ENCODE peak calls at places on chromosomes 5 and 9, in ten cellular contexts. G is transverse colon, H is HCT116, S is Peyer's patch, R is spleen, X is uterus, A is upper lobe of left lung, Y is stomach, P is IMR-90, F is breast epithelium. O is an unnamed sample. For H3K36me3, the result is how much of the 10 kb centered on the place peaks cover.

GRCh38 chr9:27560457-27560856 is 12.8 kb downstream of the C9orf72 start:
- DNase-seq in G (no peak), H (no peak), S (no peak), R (no peak), X (no peak), A (no peak), Y (no peak), P (no peak), F (no peak), O (no peak)

GRCh38 chr9:134031071-134031470 is 5.8 kb downstream of the BRD3OS start:
- DNase-seq in G (no peak), H (no peak), S (no peak), R (peak), X (no peak), A (peak), Y (no peak), P (no peak), F (no peak), O (no peak)

GRCh38 chr9:94086468-94086867 is 2.2 kb downstream of the PTPDC1 start:
- DNase-seq in G (no peak), H (peak), S (no peak), R (no peak), X (no peak), A (no peak), Y (no peak), P (peak), F (no peak), O (no peak)

GRCh38 chr9:17018001-17018491 is 116.8 kb upstream of the CNTLN start:
- DNase-seq in G (no peak), H (no peak), S (no peak), R (no peak), X (no peak), A (peak), Y (no peak), P (peak), F (no peak), O (peak)

GRCh38 chr5:170397059-170397458 is 7.9 kb upstream of the KCNMB1 start:
- DNase-seq in G (no peak), H (no peak), S (no peak), R (no peak), X (no peak), A (no peak), Y (no peak), P (no peak), F (no peak), O (no peak)

GRCh38 chr5:89929173-89929572 is 480.4 kb downstream of the CETN3 start:
- DNase-seq in G (no peak), H (peak), S (no peak), R (no peak), X (no peak), A (no peak), Y (no peak), P (no peak), F (no peak), O (no peak)

GRCh38 chr9:18921677-18922076 is 111.3 kb downstream of the SAXO1 start:
- DNase-seq in G (no peak), H (no peak), S (no peak), R (no peak), X (no peak), A (no peak), Y (no peak), P (peak), F (no peak), O (no peak)

GRCh38 chr5:95713960-95714710 is 17.0 kb upstream of the RHOBTB3 start:
- DNase-seq in G (no peak), H (no peak), S (no peak), R (no peak), X (no peak), A (no peak), Y (no peak), P (no peak), F (no peak), O (no peak)

GRCh38 chr5:170161069-170161468 is 55.4 kb downstream of the FOXI1 start:
- DNase-seq in G (no peak), H (no peak), S (no peak), R (no peak), X (no peak), A (no peak), Y (no peak), P (no peak), F (no peak), O (no peak)

GRCh38 chr9:129006328-129007034 is 21.6 kb downstream of the SH3GLB2 start:
- DNase-seq in G (peak), H (peak), S (no peak), R (no peak), X (peak), A (peak), Y (peak), P (peak), F (peak), O (peak)

GRCh38 chr9:129008469-129008965 is 19.6 kb downstream of the SH3GLB2 start:
- DNase-seq in G (no peak), H (no peak), S (no peak), R (no peak), X (no peak), A (no peak), Y (no peak), P (no peak), F (no peak), O (no peak)

GRCh38 chr9:129007766-129008468 is 20.2 kb downstream of the SH3GLB2 start:
- DNase-seq in G (no peak), H (no peak), S (no peak), R (no peak), X (no peak), A (peak), Y (no peak), P (no peak), F (no peak), O (no peak)

GRCh38 chr9:129005336-129005997 is 22.7 kb downstream of the SH3GLB2 start:
- DNase-seq in G (no peak), H (no peak), S (peak), R (no peak), X (no peak), A (no peak), Y (no peak), P (no peak), F (no peak), O (no peak)

GRCh38 chr9:129007035-129007765 is 20.9 kb downstream of the SH3GLB2 start:
- DNase-seq in G (no peak), H (no peak), S (no peak), R (no peak), X (peak), A (no peak), Y (no peak), P (no peak), F (no peak), O (peak)
- H3K36me3 ChIP-seq in G (under half), H (under half), S (under half), R (half or more), X (under half), A (half or more), Y (half or more), P (under half), F (under half), O (under half)

DNA sequence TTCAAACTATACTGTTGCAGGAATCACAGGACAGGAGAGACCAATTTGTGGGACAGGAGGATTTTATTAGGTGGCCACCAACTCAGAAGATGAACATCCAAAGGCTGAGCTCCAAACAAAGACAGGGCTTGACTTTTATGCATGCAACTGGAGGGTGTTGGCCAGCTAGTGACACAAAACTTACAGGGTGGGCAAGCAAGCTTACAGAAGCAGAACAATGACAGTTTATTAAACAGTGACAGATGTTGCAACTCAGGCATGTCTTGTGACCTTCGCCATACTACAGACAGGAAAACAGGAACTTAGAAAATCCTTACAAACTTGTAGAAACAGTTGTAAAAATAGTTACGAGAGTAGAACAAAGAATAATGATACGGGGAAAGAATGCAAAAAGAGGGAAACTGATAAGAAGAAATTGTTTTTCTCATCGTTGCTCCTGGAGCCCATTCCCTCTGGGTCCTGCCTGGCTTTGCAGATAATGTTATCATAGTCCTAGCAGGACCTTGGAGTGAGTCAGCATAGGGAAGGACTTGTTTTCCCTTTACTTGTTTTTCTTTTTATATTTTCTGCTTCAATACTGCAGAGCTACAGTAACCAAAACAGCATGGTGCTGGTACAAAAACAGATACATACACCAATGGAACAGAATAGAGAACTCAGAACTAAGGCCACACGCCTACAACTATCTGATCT is 2083.0 kb upstream of the ACO1 start:
- DNase-seq in G (no peak), H (no peak), S (no peak), R (no peak), X (no peak), A (no peak), Y (no peak), P (no peak), F (no peak), O (peak)
- TF ChIP-seq POLR2A in G (no peak), H (no peak), S (no peak), R (no peak), X (no peak), A (no peak), Y (no peak), P (no peak), F (no peak), O (no peak)

GRCh38 chr9:135817951-135818717 is 89.2 kb downstream of the CAMSAP1 start:
- DNase-seq in G (no peak), H (no peak), S (no peak), R (peak), X (no peak), A (no peak), Y (no peak), P (no peak), F (peak), O (no peak)
- H3K36me3 ChIP-seq in G (under half), H (under half), S (under half), R (half or more), X (under half), A (half or more), Y (half or more), P (half or more), F (under half), O (under half)

DNA sequence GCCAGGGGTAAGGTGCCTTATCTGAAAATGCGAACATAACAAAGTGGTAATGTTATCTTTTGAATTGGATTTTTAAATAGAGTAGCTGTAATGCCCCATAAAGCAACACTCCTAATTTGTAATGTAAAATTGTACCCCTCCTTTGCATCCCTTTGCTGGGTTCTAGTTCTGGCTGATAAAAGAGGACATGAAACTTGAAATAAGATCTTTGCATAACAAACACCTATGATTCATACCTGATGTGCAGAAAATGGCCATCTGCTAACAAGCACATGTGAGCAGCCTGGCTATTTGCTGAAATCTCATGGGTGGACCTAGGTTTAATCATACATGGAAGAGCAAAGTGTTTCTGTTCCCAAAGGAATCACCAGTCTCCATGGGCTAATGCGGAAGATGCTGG is 585.0 kb downstream of the TLE4 start:
- DNase-seq in G (no peak), H (no peak), S (no peak), R (no peak), X (no peak), A (no peak), Y (no peak), P (peak), F (no peak), O (no peak)
- TF ChIP-seq POLR2A in G (no peak), H (no peak), S (no peak), R (no peak), X (no peak), A (no peak), Y (no peak), P (no peak), F (no peak), O (no peak)

DNA sequence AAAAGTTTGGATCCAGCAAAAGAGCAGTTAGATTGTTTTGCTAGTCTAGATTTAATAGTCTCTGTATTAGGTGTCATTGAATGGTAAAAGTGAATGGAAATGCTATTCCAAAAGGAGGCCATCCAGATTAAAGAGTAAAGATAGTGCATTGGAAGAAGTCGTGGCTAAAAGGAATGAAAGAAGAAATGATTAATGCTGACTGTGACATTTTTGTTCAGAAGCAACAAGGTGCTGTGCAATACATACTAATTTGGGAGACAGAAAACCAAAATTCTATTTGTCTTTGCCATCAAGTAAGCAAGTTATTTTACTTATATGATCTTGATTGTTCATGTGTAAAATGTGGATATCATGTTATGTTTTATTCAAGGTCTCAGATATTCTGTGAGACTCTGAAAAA is 85.1 kb downstream of the GPBP1 start:
- DNase-seq in G (no peak), H (no peak), S (no peak), R (no peak), X (no peak), A (no peak), Y (no peak), P (no peak), F (no peak), O (no peak)
- H3K36me3 ChIP-seq in G (under half), H (under half), S (under half), R (under half), X (under half), A (under half), Y (under half), P (under half), F (under half), O (under half)

GRCh38 chr9:5626727-5627634 is 1.9 kb upstream of the RIC1 start:
- DNase-seq in G (peak), H (no peak), S (no peak), R (no peak), X (peak), A (no peak), Y (no peak), P (peak), F (no peak), O (peak)
- TF ChIP-seq POLR2A in G (peak), H (no peak), S (no peak), R (no peak), X (no peak), A (no peak), Y (no peak), P (no peak), F (no peak), O (no peak)

GRCh38 chr5:1088031-1088430 is 23.8 kb downstream of the SLC12A7 start:
- DNase-seq in G (no peak), H (no peak), S (no peak), R (no peak), X (no peak), A (peak), Y (no peak), P (no peak), F (no peak), O (no peak)
- H3K36me3 ChIP-seq in G (under half), H (under half), S (under half), R (half or more), X (under half), A (under half), Y (half or more), P (under half), F (under half), O (under half)

GRCh38 chr5:138464388-138465287 is 641 bp upstream of the EGR1 start:
- DNase-seq in G (peak), H (peak), S (peak), R (peak), X (peak), A (peak), Y (peak), P (peak), F (peak), O (peak)
- TF ChIP-seq POLR2A in G (peak), H (peak), S (peak), R (no peak), X (peak), A (no peak), Y (no peak), P (no peak), F (peak), O (no peak)

DNA sequence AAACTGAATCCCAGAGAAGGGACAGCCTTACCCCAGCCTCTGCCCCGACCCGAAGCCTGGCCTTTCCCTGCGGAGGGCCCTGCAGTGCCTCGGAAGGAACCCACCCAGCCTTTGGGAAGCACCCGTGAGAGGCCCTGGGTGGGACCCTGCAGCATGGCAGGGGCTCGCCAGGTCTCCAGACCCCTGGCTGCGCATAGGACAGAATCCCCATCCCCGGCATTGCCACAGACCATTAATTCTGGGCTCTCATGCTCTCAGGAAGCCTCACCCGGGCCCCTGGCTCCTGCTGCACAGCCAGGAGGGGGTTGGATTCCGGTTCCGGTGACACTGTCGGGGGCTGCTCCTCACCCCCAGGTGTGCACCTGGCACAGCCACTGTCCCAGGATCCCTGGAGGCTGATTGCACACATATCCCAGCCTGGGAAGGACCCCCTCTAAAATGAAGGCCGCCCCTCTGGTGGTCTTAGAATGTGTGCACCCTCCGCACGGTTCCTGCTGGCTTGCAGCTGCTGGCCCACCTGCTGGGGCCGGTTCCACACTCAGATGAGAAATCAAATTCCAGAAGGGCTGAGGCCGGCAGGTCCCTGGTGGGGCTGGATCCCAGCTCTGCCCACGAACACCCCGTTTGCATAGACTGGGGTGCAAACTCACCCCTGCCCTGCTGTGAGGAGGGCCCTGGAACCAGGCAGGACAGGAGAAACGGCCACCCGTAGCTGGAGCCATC is 4.7 kb downstream of the EGFL7 start:
- DNase-seq in G (no peak), H (no peak), S (no peak), R (no peak), X (no peak), A (peak), Y (no peak), P (no peak), F (no peak), O (no peak)
- H3K36me3 ChIP-seq in G (under half), H (under half), S (under half), R (under half), X (under half), A (under half), Y (under half), P (under half), F (under half), O (under half)

GRCh38 chr5:74626386-74627222 is 13.9 kb downstream of the ENC1 start:
- DNase-seq in G (no peak), H (no peak), S (no peak), R (no peak), X (no peak), A (no peak), Y (no peak), P (no peak), F (no peak), O (no peak)

GRCh38 chr5:74631088-74631960 is 9.2 kb downstream of the ENC1 start:
- DNase-seq in G (no peak), H (no peak), S (no peak), R (no peak), X (no peak), A (no peak), Y (no peak), P (peak), F (no peak), O (no peak)

GRCh38 chr5:74627511-74628120 is 12.9 kb downstream of the ENC1 start:
- DNase-seq in G (no peak), H (no peak), S (no peak), R (no peak), X (no peak), A (no peak), Y (no peak), P (no peak), F (no peak), O (no peak)

GRCh38 chr5:74630387-74631087 is 10.0 kb downstream of the ENC1 start:
- DNase-seq in G (no peak), H (no peak), S (no peak), R (no peak), X (no peak), A (no peak), Y (no peak), P (peak), F (no peak), O (no peak)

DNA sequence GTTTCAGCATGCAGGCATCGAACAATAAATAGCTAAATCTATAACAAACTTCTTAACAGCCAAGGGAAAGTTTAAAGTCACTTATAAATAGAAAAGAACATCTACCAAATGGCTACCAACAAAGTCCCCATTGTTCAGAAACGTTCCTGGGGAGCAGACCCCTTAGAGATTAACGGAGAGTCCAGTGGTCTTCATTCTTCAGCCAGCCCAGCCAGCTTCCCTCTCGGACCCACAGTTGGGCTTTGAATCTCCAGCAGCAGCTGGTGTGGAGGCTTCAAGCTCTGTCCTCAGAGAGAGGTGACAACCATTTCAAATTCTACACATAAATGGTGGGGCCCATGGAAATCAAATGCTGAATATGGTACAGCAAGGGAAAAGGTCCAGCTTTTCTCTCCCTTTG is 11.2 kb downstream of the ENC1 start:
- DNase-seq in G (no peak), H (no peak), S (no peak), R (no peak), X (no peak), A (no peak), Y (no peak), P (no peak), F (no peak), O (no peak)
- TF ChIP-seq POLR2A in G (no peak), H (no peak), S (no peak), R (no peak), X (no peak), A (no peak), Y (no peak), P (no peak), F (no peak), O (no peak)

O was measured in testis.